ENCODE peak calls at places on chromosomes 4 and X, in seven cellular contexts. E, M, U, G, J, I and L are unnamed samples.
A peak's percentile ranks its signal among the peaks of the same experiment; 100 is the strongest.

GRCh38 chrX:71420686-71421085 is 54.5 kb downstream of the TAF1 start:
- DNase-seq in E (no peak), M (no peak), U (no peak), G (no peak), J (no peak), I (no peak), L (no peak)

GRCh38 chr4:22515145-22515887 is 550 bp downstream of the ADGRA3 start:
- DNase-seq in E (peak; percentile 78), M (peak; percentile 55), U (no peak), G (no peak), J (peak; percentile 64), I (peak; percentile 33), L (peak; percentile 56)

GRCh38 chr4:2353222-2354107 is 65.0 kb downstream of the ZFYVE28 start:
- DNase-seq in E (peak; percentile 6), M (no peak), U (no peak), G (no peak), J (no peak), I (no peak), L (no peak)

GRCh38 chrX:148530464-148531077 is 30.2 kb downstream of the AFF2 start:
- DNase-seq in E (no peak), M (no peak), U (no peak), G (no peak), J (peak; percentile 33), I (peak; percentile 17), L (no peak)

GRCh38 chr4:86522349-86522748 is 71.8 kb upstream of the PTPN13 start:
- DNase-seq in E (no peak), M (no peak), U (no peak), G (no peak), J (no peak), I (no peak), L (peak; percentile 21)

GRCh38 chr4:11590132-11590531 is 161.4 kb upstream of the HS3ST1 start:
- DNase-seq in E (no peak), M (no peak), U (no peak), G (no peak), J (peak; percentile 59), I (no peak), L (no peak)

GRCh38 chr4:24642941-24643628 is 58.7 kb upstream of the DHX15 start:
- DNase-seq in E (no peak), M (no peak), U (no peak), G (no peak), J (peak; percentile 85), I (no peak), L (peak; percentile 42)

GRCh38 chr4:122152699-122153328 is 683 bp downstream of the BLTP1 start:
- DNase-seq in E (peak; percentile 53), M (peak; percentile 25), U (no peak), G (peak; percentile 16), J (peak; percentile 25), I (peak; percentile 11), L (no peak)

GRCh38 chr4:141155586-141155985 is 22.3 kb upstream of the RNF150 start:
- DNase-seq in E (no peak), M (no peak), U (no peak), G (no peak), J (no peak), I (no peak), L (no peak)

GRCh38 chr4:161822174-161822573 is 341.6 kb downstream of the FSTL5 start:
- DNase-seq in E (no peak), M (no peak), U (no peak), G (no peak), J (no peak), I (no peak), L (no peak)

GRCh38 chr4:122341906-122342305 is 36.9 kb upstream of the ADAD1 start:
- DNase-seq in E (no peak), M (no peak), U (no peak), G (no peak), J (peak; percentile 87), I (no peak), L (peak; percentile 72)

GRCh38 chrX:9677098-9677739 is 88.4 kb downstream of the GPR143 start:
- DNase-seq in E (peak; percentile 59), M (peak; percentile 17), U (peak; percentile 18), G (no peak), J (peak; percentile 64), I (peak; percentile 33), L (no peak)

GRCh38 chrX:152025656-152026440 is 51.4 kb upstream of the GABRE start:
- DNase-seq in E (no peak), M (no peak), U (no peak), G (no peak), J (no peak), I (no peak), L (no peak)

GRCh38 chrX:145506225-145506624 is 258.9 kb downstream of the SPANXN1 start:
- DNase-seq in E (no peak), M (no peak), U (no peak), G (no peak), J (no peak), I (no peak), L (no peak)

GRCh38 chrX:4655743-4656142 is 942.3 kb upstream of the PRKX start:
- DNase-seq in E (no peak), M (no peak), U (no peak), G (no peak), J (no peak), I (no peak), L (no peak)

GRCh38 chr4:107913283-107913899 is 18.0 kb upstream of the CYP2U1 start:
- DNase-seq in E (peak; percentile 11), M (peak; percentile 57), U (peak; percentile 34), G (no peak), J (peak; percentile 76), I (peak; percentile 9), L (peak; percentile 47)

GRCh38 chr4:76772498-76773106 is 125.3 kb downstream of the SOWAHB start:
- DNase-seq in E (no peak), M (no peak), U (no peak), G (no peak), J (peak; percentile 87), I (no peak), L (peak; percentile 48)

GRCh38 chr4:77203380-77204197 is 46.6 kb downstream of the CCNG2 start:
- DNase-seq in E (peak; percentile 64), M (no peak), U (peak; percentile 74), G (peak; percentile 26), J (peak; percentile 82), I (peak; percentile 9), L (peak; percentile 52)

GRCh38 chr4:126318376-126318775 is 1003.6 kb downstream of the FAT4 start:
- DNase-seq in E (no peak), M (no peak), U (no peak), G (no peak), J (no peak), I (no peak), L (no peak)